ENCODE peak calls at places on chromosomes 12 and 14, in six cellular contexts. K is H9, C is IMR-90, E is neuronal stem cell, W is mesenchymal stem cell, G is H1. B is an unnamed sample.
A peak's percentile ranks its signal among the peaks of the same experiment; 100 is the strongest.

GRCh38 chr14:26598081-26598671 is 343 bp upstream of the NOVA1 start:
- DNase-seq in K (peak; percentile 98), C (peak; percentile 82), W (peak; percentile 92), G (peak; percentile 87), E (peak; percentile 98), B (no peak)

GRCh38 chr12:22190969-22191368 is 143.5 kb downstream of the ST8SIA1 start:
- DNase-seq in E (no peak), W (no peak), C (no peak), K (no peak), G (no peak), B (no peak)

GRCh38 chr14:49405291-49405690 is 180.9 kb downstream of the RPS29 start:
- DNase-seq in K (no peak), E (no peak), C (peak; percentile 65), W (peak; percentile 60), G (no peak), B (no peak)

GRCh38 chr12:27952510-27952909 is 20.0 kb downstream of the PTHLH start:
- DNase-seq in C (no peak), G (no peak), W (no peak), K (peak; percentile 41), E (no peak), B (no peak)

GRCh38 chr14:65287264-65288131 is 125.0 kb upstream of the FUT8 start:
- DNase-seq in C (no peak), K (peak; percentile 46), G (no peak), E (no peak), W (no peak), B (no peak)

GRCh38 chr12:6360080-6360571 is 15.2 kb downstream of the SCNN1A start:
- DNase-seq in G (no peak), K (no peak), W (no peak), C (no peak), E (no peak), B (no peak)

GRCh38 chr14:48914382-48914781 is 671.8 kb downstream of the RPS29 start:
- DNase-seq in E (no peak), K (no peak), G (no peak), C (no peak), W (no peak), B (no peak)

GRCh38 chr12:59787610-59788009 is 191.8 kb downstream of the SLC16A7 start:
- DNase-seq in E (no peak), W (no peak), C (no peak), G (no peak), K (no peak), B (no peak)

GRCh38 chr12:6405963-6406362 is 22.0 kb downstream of the LTBR start:
- DNase-seq in E (no peak), C (no peak), G (no peak), W (no peak), K (no peak), B (no peak)

GRCh38 chr12:12081836-12082497 is 11.2 kb downstream of the BCL2L14 start:
- DNase-seq in W (peak; percentile 77), C (peak; percentile 55), K (peak; percentile 45), E (peak; percentile 20), G (no peak), B (no peak)

GRCh38 chr12:85621041-85621440 is 215.2 kb downstream of the RASSF9 start:
- DNase-seq in G (no peak), K (no peak), C (no peak), E (no peak), W (no peak), B (no peak)

GRCh38 chr14:37116933-37117844 is 55.2 kb downstream of the SLC25A21 start:
- DNase-seq in K (no peak), C (peak; percentile 60), W (peak; percentile 44), G (no peak), E (no peak), B (no peak)

GRCh38 chr12:120361506-120362208 is 7.3 kb downstream of the MSI1 start:
- DNase-seq in C (peak; percentile 34), W (peak; percentile 82), K (peak; percentile 97), G (peak; percentile 91), E (peak; percentile 99), B (peak; percentile 57)

GRCh38 chr12:61291647-61292046 is 968.6 kb upstream of the USP15 start:
- DNase-seq in C (no peak), G (no peak), E (no peak), W (peak; percentile 38), K (no peak), B (no peak)

GRCh38 chr14:21867541-21867940 is 193.9 kb upstream of the OR4E1 start:
- DNase-seq in C (peak; percentile 23), E (no peak), G (no peak), W (no peak), K (no peak), B (no peak)

GRCh38 chr12:88142610-88142991 is 494 bp downstream of the TMTC3 start:
- DNase-seq in K (peak; percentile 47), G (no peak), E (no peak), W (no peak), C (no peak), B (peak; percentile 0)

GRCh38 chr14:64060648-64061096 is 207.9 kb downstream of the SYNE2 start:
- DNase-seq in K (peak; percentile 89), C (no peak), W (no peak), G (peak; percentile 85), E (peak; percentile 17), B (peak; percentile 44)

GRCh38 chr12:125593269-125593668 is 528.0 kb downstream of the AACS start:
- DNase-seq in E (no peak), K (no peak), C (no peak), W (no peak), G (no peak), B (no peak)

GRCh38 chr12:121290410-121290809 is 6.1 kb downstream of the CAMKK2 start:
- DNase-seq in K (no peak), C (no peak), E (no peak), G (no peak), W (no peak), B (no peak)

GRCh38 chr12:118033331-118033730 is 16.8 kb downstream of the RFC5 start:
- DNase-seq in G (no peak), E (no peak), C (no peak), K (no peak), W (no peak), B (no peak)

GRCh38 chr12:108313609-108314331 is 25.3 kb downstream of the CMKLR1 start:
- DNase-seq in E (no peak), C (no peak), W (no peak), G (no peak), K (no peak), B (no peak)

GRCh38 chr12:43316506-43316905 is 235.5 kb downstream of the ADAMTS20 start:
- DNase-seq in E (no peak), G (no peak), W (peak; percentile 29), C (peak; percentile 14), K (no peak), B (no peak)

GRCh38 chr14:58701156-58701555 is 63.4 kb downstream of the DACT1 start:
- DNase-seq in K (no peak), W (no peak), G (no peak), C (no peak), E (no peak), B (no peak)

GRCh38 chr12:88472248-88472647 is 108.0 kb downstream of the KITLG start:
- DNase-seq in K (no peak), G (no peak), C (peak; percentile 41), E (no peak), W (no peak), B (no peak)

GRCh38 chr14:64733321-64733720 is 29.1 kb downstream of the PLEKHG3 start:
- DNase-seq in C (no peak), W (no peak), E (no peak), G (no peak), K (no peak), B (no peak)

GRCh38 chr14:101876539-101876938 is 87.8 kb upstream of the DYNC1H1 start:
- DNase-seq in E (no peak), W (peak; percentile 80), K (no peak), G (no peak), C (peak; percentile 18), B (peak; percentile 12)

DNA sequence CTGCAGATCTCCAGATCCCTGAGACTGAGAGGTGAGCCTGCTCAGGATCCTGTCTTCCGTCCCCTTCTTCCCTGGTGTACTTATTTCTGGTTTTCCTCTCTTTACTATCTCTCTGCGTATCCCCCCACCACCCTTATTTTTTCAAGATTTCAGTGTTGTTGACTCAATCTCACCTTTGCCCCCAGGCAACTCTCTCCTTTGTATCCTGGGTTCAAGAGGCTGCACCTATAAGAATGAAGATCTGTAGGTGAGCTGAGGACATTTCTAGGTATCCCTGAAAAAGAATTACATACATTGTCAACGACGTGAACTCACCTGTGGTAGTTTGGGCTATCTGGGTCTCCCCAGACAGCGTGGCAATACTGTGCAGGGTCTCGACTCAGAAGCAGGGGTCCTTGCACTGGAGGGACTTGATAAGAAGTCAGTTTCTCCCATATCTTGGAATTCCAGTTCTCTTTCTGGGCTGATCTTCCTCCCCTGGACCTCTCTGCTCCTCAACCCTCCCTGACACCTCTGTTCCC is 659 bp downstream of the CIROP start:
- DNase-seq in K (no peak), G (no peak), E (no peak), C (no peak), W (no peak), B (no peak)
- H3K4me1 ChIP-seq in K (no peaks in the 10 kb centered on the region), G (peaks cover 15% of the 10 kb centered on the region), E (no peaks in the 10 kb centered on the region), C (peaks cover 6% of the 10 kb centered on the region), W (peaks cover 7% of the 10 kb centered on the region), B (peaks cover 2% of the 10 kb centered on the region)

DNA sequence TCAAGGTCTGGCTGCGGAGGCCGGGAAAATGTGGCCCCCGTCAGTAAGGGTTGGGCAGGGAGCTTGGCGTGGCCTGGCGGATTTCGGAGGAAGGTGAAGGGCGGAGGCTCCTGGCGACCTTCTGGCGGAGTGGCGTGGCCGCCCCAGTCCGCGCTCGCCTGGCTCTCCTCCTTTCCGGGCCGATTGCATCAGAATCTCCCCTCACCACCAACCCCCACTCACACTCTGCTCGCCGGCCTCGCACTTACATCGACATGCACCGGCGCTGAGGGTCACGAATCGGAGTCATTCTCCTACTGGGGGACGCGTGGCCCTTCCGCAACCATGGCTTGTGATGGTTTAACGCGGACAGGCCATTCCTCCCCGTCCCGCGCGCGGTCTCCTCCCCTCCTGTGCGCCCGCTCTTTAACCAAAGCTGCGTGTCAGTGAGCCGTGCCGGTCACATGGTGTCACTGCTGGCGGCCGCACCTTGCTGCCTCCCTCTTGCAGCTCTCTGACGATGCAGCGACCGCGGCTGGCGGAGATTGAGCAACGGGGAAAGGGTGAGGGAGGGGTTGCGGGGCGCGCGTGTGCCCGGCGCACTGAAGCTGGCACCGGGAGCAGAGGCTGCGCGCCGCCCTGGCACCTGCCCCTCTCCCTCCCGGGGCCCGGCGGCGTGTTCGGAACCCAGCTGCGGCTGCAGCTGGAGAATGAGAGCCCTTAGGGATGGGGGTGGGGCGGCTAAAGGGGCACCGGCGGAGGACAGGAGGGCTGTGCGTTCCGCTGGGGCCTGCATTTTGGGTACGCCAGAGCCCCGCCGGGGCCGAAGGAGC is at the start of gene SLC38A1:
- DNase-seq in K (peak; percentile 84), G (no peak), E (peak; percentile 77), C (peak; percentile 74), W (peak; percentile 88), B (peak; percentile 74)
- H4K8ac ChIP-seq in K (no peak within 1 kb of the TSS), G (peak within 1 kb of the TSS; percentile 99), E (peak within 1 kb of the TSS; percentile 30), C (peak within 1 kb of the TSS; percentile 99), W (peak within 1 kb of the TSS; percentile 87), B (peak within 1 kb of the TSS; percentile 86)

DNA sequence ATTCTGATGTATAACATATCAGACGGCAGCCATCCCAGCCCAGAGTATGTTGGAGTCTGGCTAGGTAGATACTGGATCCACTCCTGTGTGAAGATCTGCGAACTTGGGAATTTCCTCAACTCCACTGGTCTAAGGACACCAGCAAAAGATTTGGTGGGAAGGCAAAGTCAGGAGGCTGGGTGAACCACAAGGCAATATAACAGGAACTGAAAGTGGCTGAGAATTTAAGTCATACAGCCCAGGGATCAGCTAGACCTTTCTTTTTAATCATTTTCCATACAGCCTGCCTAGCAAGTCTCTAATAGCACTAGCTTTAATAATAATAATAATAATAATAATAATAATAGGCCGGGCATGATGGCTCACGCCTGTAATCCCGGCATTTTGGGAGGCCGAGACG is 34.8 kb downstream of the BRAP start:
- DNase-seq in W (no peak), K (no peak), E (no peak), C (no peak), G (no peak), B (no peak)
- H4K91ac ChIP-seq in W (no peak overlapping the region), K (no peak overlapping the region), E (no peak overlapping the region), C (no peak overlapping the region), G (no peak overlapping the region), B (no peak overlapping the region)

GRCh38 chr14:61587397-61587713 is 108.0 kb upstream of the HIF1A start:
- DNase-seq in W (no peak), C (no peak), K (no peak), E (no peak), G (no peak), B (no peak)
- H3K4me1 ChIP-seq in W (peaks cover 27% of the 10 kb centered on the region), C (peaks cover 31% of the 10 kb centered on the region), K (no peaks in the 10 kb centered on the region), E (no peaks in the 10 kb centered on the region), G (no peaks in the 10 kb centered on the region), B (peaks cover 15% of the 10 kb centered on the region)

B was measured in trophoblast cell.